ENCODE peak calls at places on chromosomes 16 and 17, in five cellular contexts. Q is GM23338, F is prostate gland, G is uterus, L is ovary. N is an unnamed sample.

GRCh38 chr17:7211512-7212277 is 7.9 kb downstream of the DLG4 start:
- DNase-seq in Q (peak; percentile 76), F (no peak), G (no peak), L (peak; percentile 35), N (no peak)

GRCh38 chr16:66603537-66604375 is 748 bp upstream of the CMTM3 start:
- DNase-seq in Q (peak; percentile 74), F (peak; percentile 42), G (peak; percentile 64), L (peak; percentile 73), N (no peak)

GRCh38 chr17:71530227-71530626 is 590.6 kb upstream of the SOX9 start:
- DNase-seq in Q (no peak), F (peak; percentile 9), G (no peak), L (no peak), N (no peak)

GRCh38 chr16:57066625-57067024 is 25.8 kb upstream of the CPNE2 start:
- DNase-seq in Q (no peak), F (no peak), G (no peak), L (no peak), N (no peak)

GRCh38 chr16:30786936-30787612 is at the start of gene ZNF629:
- DNase-seq in Q (peak; percentile 95), F (peak; percentile 55), G (peak; percentile 73), L (peak; percentile 80), N (no peak)

GRCh38 chr17:60079401-60079861 is 710 bp upstream of the HEATR6 start:
- DNase-seq in Q (no peak), F (no peak), G (no peak), L (no peak), N (no peak)

GRCh38 chr17:8922451-8922850 is 43.1 kb downstream of the PIK3R5 start:
- DNase-seq in Q (no peak), F (no peak), G (no peak), L (no peak), N (no peak)

GRCh38 chr16:2468142-2468724 is 2.9 kb upstream of the NTN3 start:
- DNase-seq in Q (peak; percentile 63), F (peak; percentile 56), G (no peak), L (no peak), N (no peak)

GRCh38 chr16:1487395-1488053 is 1.2 kb downstream of the PTX4 start:
- DNase-seq in Q (no peak), F (no peak), G (no peak), L (no peak), N (no peak)

GRCh38 chr17:3915642-3916012 is 638 bp downstream of the P2RX1 start:
- DNase-seq in Q (no peak), F (no peak), G (no peak), L (no peak), N (no peak)

GRCh38 chr16:89195521-89196171 is 4.7 kb downstream of the SLC22A31 start:
- DNase-seq in Q (no peak), F (no peak), G (no peak), L (no peak), N (no peak)

GRCh38 chr16:70687172-70687531 is 1.3 kb upstream of the MTSS2 start:
- DNase-seq in Q (no peak), F (no peak), G (no peak), L (peak; percentile 33), N (no peak)

GRCh38 chr17:76432712-76433336 is 20.1 kb downstream of the UBE2O start:
- DNase-seq in Q (peak; percentile 58), F (no peak), G (no peak), L (no peak), N (no peak)

GRCh38 chr17:35849469-35850348 is 19.0 kb downstream of the HEATR9 start:
- DNase-seq in Q (peak; percentile 89), F (peak; percentile 38), G (no peak), L (no peak), N (peak; percentile 31)

GRCh38 chr16:88393034-88393433 is 10.3 kb downstream of the ZNF469 start:
- DNase-seq in Q (no peak), F (no peak), G (no peak), L (no peak), N (no peak)

GRCh38 chr17:64129515-64129764 is 504 bp downstream of the ERN1 start:
- DNase-seq in Q (peak; percentile 45), F (no peak), G (no peak), L (no peak), N (no peak)

GRCh38 chr16:87160752-87161337 is 156.3 kb downstream of the C16orf95 start:
- DNase-seq in Q (no peak), F (no peak), G (no peak), L (no peak), N (no peak)

GRCh38 chr17:10130263-10130662 is 68.1 kb downstream of the GAS7 start:
- DNase-seq in Q (no peak), F (no peak), G (no peak), L (no peak), N (no peak)

GRCh38 chr17:43442711-43443110 is 41.1 kb upstream of the DHX8 start:
- DNase-seq in Q (no peak), F (no peak), G (no peak), L (no peak), N (no peak)

GRCh38 chr17:47882247-47882646 is 13.8 kb upstream of the SP2 start:
- DNase-seq in Q (no peak), F (peak; percentile 54), G (no peak), L (no peak), N (no peak)

GRCh38 chr17:81345211-81346089 is 49.8 kb upstream of the BAHCC1 start:
- DNase-seq in Q (peak; percentile 78), F (peak; percentile 77), G (peak; percentile 89), L (peak; percentile 89), N (no peak)

GRCh38 chr16:21638573-21638975 is 13.8 kb downstream of the IGSF6 start:
- DNase-seq in Q (no peak), F (no peak), G (no peak), L (no peak), N (no peak)

GRCh38 chr16:57619606-57620315 is 8.7 kb upstream of the ADGRG1 start:
- DNase-seq in Q (peak; percentile 31), F (peak; percentile 92), G (peak; percentile 10), L (peak; percentile 3), N (no peak)

GRCh38 chr16:23317266-23317661 is 15.2 kb downstream of the SCNN1B start:
- DNase-seq in Q (no peak), F (peak; percentile 77), G (no peak), L (no peak), N (no peak)

GRCh38 chr16:23316634-23317265 is 14.6 kb downstream of the SCNN1B start:
- DNase-seq in Q (no peak), F (no peak), G (no peak), L (no peak), N (no peak)

GRCh38 chr16:23317751-23318150 is 15.6 kb downstream of the SCNN1B start:
- DNase-seq in Q (no peak), F (no peak), G (no peak), L (no peak), N (no peak)

GRCh38 chr16:23319861-23320615 is 17.9 kb downstream of the SCNN1B start:
- DNase-seq in Q (no peak), F (no peak), G (no peak), L (no peak), N (no peak)

DNA sequence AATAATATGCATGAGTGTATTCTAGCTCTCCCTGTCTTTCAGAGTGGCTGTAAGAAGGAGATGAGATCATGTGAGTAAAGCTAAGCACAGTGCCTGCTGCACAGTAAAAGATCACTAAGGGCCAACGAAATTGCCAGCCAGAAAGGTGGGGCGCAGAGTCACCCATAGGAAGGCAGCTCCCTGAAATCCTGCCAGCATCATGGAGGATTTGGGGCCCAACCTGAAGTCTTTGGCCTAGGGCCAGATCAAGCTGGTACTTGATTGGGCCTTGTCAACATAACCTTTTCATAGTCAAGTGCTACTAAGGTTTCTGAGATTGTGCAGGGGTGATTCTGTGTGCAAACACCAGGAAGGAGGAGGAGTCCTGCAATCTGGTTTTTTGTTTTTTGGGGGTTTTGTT is 16.5 kb downstream of the SCNN1B start:
- DNase-seq in Q (no peak), F (peak; percentile 51), G (no peak), L (no peak), N (no peak)
- H3K27ac ChIP-seq in Q (no peak overlapping the region), F (no peak overlapping the region), G (no peak overlapping the region), L (no peak overlapping the region), N (no peak overlapping the region)

DNA sequence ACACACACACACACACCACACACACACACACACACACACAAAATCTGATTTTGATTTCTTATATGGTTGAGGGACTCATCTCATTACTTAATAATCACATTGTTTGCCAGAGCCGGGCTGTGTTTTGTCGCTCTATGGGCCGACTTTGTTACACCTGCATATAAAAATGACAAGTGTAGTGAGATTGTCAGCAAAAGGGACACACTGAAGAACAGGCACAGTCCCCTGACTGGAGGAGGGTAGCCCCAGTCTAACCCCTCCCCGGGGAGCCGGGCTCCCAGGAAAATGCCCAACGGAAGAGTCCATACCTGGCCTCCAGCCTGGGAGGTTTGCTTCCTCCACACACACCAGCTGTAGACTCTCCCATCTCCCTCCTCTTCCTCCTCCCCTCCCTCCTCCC is 221.7 kb downstream of the ENGASE start:
- DNase-seq in Q (no peak), F (no peak), G (no peak), L (no peak), N (no peak)
- H3K36me3 ChIP-seq in Q (no peaks in the 10 kb centered on the region), F (no peaks in the 10 kb centered on the region), G (no peaks in the 10 kb centered on the region), L (no peaks in the 10 kb centered on the region), N (no peaks in the 10 kb centered on the region)

DNA sequence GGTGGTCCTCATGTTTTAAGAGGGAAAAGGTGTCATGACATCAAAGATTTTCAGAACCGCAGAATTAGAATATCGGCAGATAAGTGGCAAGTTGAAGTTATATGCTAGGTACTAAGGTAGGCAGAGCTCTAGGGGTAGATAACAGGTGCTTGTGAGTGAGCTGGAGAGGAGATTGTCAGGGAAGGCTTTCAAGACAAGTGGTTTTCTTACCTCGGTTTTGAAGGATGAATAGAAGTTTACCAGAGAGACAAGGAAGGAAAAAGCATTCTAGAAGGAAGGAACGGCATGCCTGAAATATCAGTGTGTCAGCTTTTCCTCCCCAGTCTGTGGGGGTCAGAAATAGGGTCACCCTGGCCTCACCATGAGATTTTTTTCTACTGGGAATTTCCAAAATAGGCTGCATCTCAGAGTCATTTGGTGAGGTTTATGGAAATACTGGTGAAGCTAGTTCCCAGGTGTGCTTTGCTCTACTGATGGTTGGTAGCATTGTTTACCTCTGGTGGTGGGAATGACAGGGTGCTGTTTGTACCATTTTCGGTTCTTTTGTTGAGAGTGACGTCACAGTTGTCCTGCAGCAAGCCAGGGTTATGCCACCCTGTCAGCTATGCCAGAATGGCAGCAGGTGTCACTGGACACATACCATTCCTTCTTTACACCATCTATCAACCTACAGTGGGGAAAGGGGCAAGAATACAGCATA is 112.5 kb downstream of the MSI2 start:
- DNase-seq in Q (no peak), F (no peak), G (no peak), L (no peak), N (no peak)
- H3K4me1 ChIP-seq in Q (peaks cover 30% of the 10 kb centered on the region), F (peaks cover 6% of the 10 kb centered on the region), G (no peaks in the 10 kb centered on the region), L (peaks cover 34% of the 10 kb centered on the region), N (peaks cover 6% of the 10 kb centered on the region)

DNA sequence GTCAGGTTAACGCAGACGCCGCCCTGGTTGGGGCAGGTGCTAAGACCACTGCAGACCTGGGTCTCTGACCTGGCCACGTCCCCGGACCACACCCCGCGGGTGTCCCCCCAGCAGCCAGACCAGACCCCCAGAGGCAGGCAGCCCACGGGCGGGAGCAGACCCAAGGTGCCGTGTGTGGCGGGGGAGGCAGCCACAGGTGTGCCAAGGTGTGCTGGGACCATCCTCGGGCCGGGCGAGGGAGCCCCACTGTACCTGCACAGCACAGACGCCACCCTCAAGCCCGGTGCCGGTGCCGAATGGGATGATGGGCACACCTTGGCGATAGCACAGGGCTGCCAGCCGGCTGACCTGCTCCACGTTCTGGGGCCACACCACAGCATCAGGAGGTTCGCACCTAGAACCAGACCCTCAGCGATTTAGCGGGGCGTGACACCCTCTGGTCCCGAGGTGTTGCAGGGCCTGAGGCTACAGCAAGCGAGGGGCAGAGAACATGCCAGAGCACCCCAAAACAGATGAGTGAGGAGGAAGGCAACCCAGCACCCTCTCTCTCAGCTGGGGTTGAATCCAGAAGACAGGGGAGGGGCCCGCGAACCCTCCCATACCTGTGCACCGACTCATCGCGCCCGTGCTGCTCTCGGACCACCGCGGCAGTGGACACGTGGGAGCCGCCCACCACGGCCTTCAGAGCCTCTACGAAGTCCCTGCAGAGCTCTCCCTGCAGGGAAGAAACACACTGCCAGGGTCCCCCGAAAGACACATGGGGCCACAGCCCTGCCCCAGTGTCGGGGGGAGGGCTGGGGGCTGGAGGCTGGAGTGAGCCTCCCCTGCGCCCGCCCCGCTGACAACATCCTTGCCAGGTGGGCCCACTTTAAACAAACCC is 1.4 kb downstream of the LDHD start:
- DNase-seq in Q (no peak), F (no peak), G (peak; percentile 19), L (peak; percentile 36), N (no peak)
- H3K27ac ChIP-seq in Q (no peak overlapping the region), F (no peak overlapping the region), G (no peak overlapping the region), L (peak overlapping the region; percentile 37), N (no peak overlapping the region)